ENCODE peak calls at places on chromosomes 7 and 10, in seven cellular contexts. S is HCT116, Q is cardiac muscle cell, O is fibroblast of pulmonary artery, D is fibroblast of lung, R is Peyer's patch, Z is coronary artery. W is an unnamed sample.

GRCh38 chr10:101267336-101267735 is 38.1 kb upstream of the LBX1 start:
- DNase-seq in S (no peak), Q (no peak), O (no peak), D (no peak), R (no peak), Z (no peak), W (no peak)

GRCh38 chr7:66837007-66837406 is 84.0 kb upstream of the TMEM248 start:
- DNase-seq in S (peak), Q (no peak), O (peak), D (peak), R (no peak), Z (no peak), W (no peak)

GRCh38 chr7:139825666-139826290 is 3.3 kb upstream of the TBXAS1 start:
- DNase-seq in S (no peak), Q (no peak), O (peak), D (peak), R (no peak), Z (no peak), W (no peak)

GRCh38 chr10:1159131-1160061 is 103.2 kb downstream of the WDR37 start:
- DNase-seq in S (no peak), Q (no peak), O (peak), D (peak), R (no peak), Z (peak), W (no peak)

GRCh38 chr10:11165591-11166543 is 148.2 kb downstream of the CELF2 start:
- DNase-seq in S (no peak), Q (peak), O (peak), D (peak), R (peak), Z (no peak), W (peak)

GRCh38 chr7:135326636-135327280 is 93.1 kb downstream of the STRA8 start:
- DNase-seq in S (no peak), Q (no peak), O (peak), D (peak), R (no peak), Z (no peak), W (no peak)

GRCh38 chr10:24503627-24504320 is 219.9 kb downstream of the ARHGAP21 start:
- DNase-seq in S (peak), Q (peak), O (peak), D (peak), R (no peak), Z (no peak), W (peak)

GRCh38 chr7:54839538-54840213 is 80.7 kb upstream of the SEC61G start:
- DNase-seq in S (peak), Q (peak), O (peak), D (peak), R (no peak), Z (peak), W (peak)

GRCh38 chr7:64637521-64638445 is 28.1 kb upstream of the ZNF107 start:
- DNase-seq in S (no peak), Q (no peak), O (no peak), D (no peak), R (no peak), Z (no peak), W (no peak)

GRCh38 chr10:22479419-22479818 is 134.1 kb downstream of the SPAG6 start:
- DNase-seq in S (no peak), Q (no peak), O (no peak), D (peak), R (no peak), Z (no peak), W (no peak)

GRCh38 chr7:155255071-155255470 is 42.6 kb upstream of the INSIG1 start:
- DNase-seq in S (no peak), Q (no peak), O (no peak), D (no peak), R (no peak), Z (no peak), W (no peak)

GRCh38 chr7:152986369-152986768 is 226.8 kb downstream of the ACTR3B start:
- DNase-seq in S (no peak), Q (no peak), O (no peak), D (no peak), R (no peak), Z (no peak), W (no peak)

GRCh38 chr10:77494789-77495541 is 142.6 kb downstream of the KCNMA1 start:
- DNase-seq in S (no peak), Q (no peak), O (no peak), D (no peak), R (no peak), Z (no peak), W (no peak)
- TF ChIP-seq CTCF in S (no peak), Q (no peak), O (no peak), D (no peak), R (no peak), Z (no peak), W (no peak)

GRCh38 chr7:30019387-30019786 is 7.1 kb downstream of the FKBP14 start:
- DNase-seq in S (no peak), Q (no peak), O (no peak), D (no peak), R (no peak), Z (no peak), W (no peak)
- TF ChIP-seq CTCF in S (peak), Q (no peak), O (peak), D (peak), R (no peak), Z (no peak), W (no peak)

GRCh38 chr10:102714621-102715455 is at the start of gene SFXN2:
- DNase-seq in S (no peak), Q (no peak), O (no peak), D (no peak), R (peak), Z (no peak), W (no peak)
- TF ChIP-seq CTCF in S (no peak), Q (no peak), O (no peak), D (no peak), R (no peak), Z (no peak), W (no peak)

GRCh38 chr7:101900103-101900502 is 82.7 kb downstream of the CUX1 start:
- DNase-seq in S (no peak), Q (no peak), O (no peak), D (no peak), R (no peak), Z (no peak), W (no peak)
- TF ChIP-seq CTCF in S (no peak), Q (no peak), O (no peak), D (no peak), R (no peak), Z (no peak), W (no peak)

GRCh38 chr10:32445740-32446615 is at the start of gene CCDC7:
- DNase-seq in S (peak), Q (peak), O (peak), D (peak), R (peak), Z (peak), W (peak)
- TF ChIP-seq CTCF in S (peak), Q (peak), O (peak), D (peak), R (peak), Z (no peak), W (peak)

GRCh38 chr7:7761974-7762769 is 43.8 kb upstream of the RPA3 start:
- DNase-seq in S (no peak), Q (no peak), O (peak), D (peak), R (no peak), Z (no peak), W (no peak)
- TF ChIP-seq CTCF in S (no peak), Q (no peak), O (no peak), D (no peak), R (no peak), Z (no peak), W (no peak)

GRCh38 chr10:4319870-4320367 is 506.1 kb upstream of the AKR1E2 start:
- DNase-seq in S (no peak), Q (no peak), O (no peak), D (no peak), R (no peak), Z (no peak), W (no peak)
- TF ChIP-seq CTCF in S (no peak), Q (no peak), O (no peak), D (no peak), R (no peak), Z (no peak), W (no peak)

GRCh38 chr7:12686894-12687212 is 580 bp upstream of the ARL4A start:
- DNase-seq in S (no peak), Q (no peak), O (no peak), D (no peak), R (no peak), Z (no peak), W (no peak)
- TF ChIP-seq CTCF in S (no peak), Q (no peak), O (no peak), D (no peak), R (no peak), Z (no peak), W (peak)